ENCODE peak calls at places on chromosomes 4 and X, in nine cellular contexts. O is AG08396; R is MG63; X is stimulated activated naive B cell treated with anti-CD40 and anti-IgM and Interleukin-4, amounts not matched to agents 10 μg/mL and 1 μg/mL and 100 μg/mL, for 72 hours; Y is left colon; H is stimulated activated CD8-positive, alpha-beta memory T cell treated with anti-CD3 and anti-CD28 coated beads, Interleukin-15, amount 100 ng/mL, for 1 hour; T is GM03348; F is thoracic aorta; J is ureter. W is an unnamed sample.

GRCh38 chr4:88478247-88478646 is 21.3 kb downstream of the HERC5 start:
- DNase-seq in T (no peak), Y (no peak), R (no peak), O (no peak), J (no peak), H (no peak), F (no peak), X (no peak), W (no peak)

GRCh38 chrX:29941292-29941691 is 274.1 kb upstream of the MAGEB2 start:
- DNase-seq in H (no peak), Y (no peak), R (no peak), J (no peak), T (no peak), F (no peak), O (no peak), X (no peak), W (no peak)

GRCh38 chr4:20251061-20251795 is 477 bp upstream of the SLIT2 start:
- DNase-seq in R (no peak), Y (no peak), T (no peak), O (no peak), J (no peak), F (no peak), X (no peak), H (no peak), W (peak; percentile 52)

GRCh38 chr4:108878781-108879180 is 115.9 kb upstream of the ETNPPL start:
- DNase-seq in R (no peak), X (no peak), O (no peak), H (no peak), F (no peak), Y (no peak), J (no peak), T (no peak), W (no peak)

GRCh38 chrX:115449742-115450141 is 111.2 kb upstream of the PLS3 start:
- DNase-seq in O (no peak), R (peak; percentile 14), T (no peak), X (no peak), F (no peak), Y (no peak), J (no peak), H (no peak), W (no peak)

GRCh38 chr4:174314770-174315169 is 31.1 kb downstream of the CEP44 start:
- DNase-seq in T (no peak), F (no peak), H (no peak), Y (no peak), X (no peak), J (no peak), R (peak; percentile 8), O (peak; percentile 30), W (peak; percentile 74)

GRCh38 chr4:117227925-117228324 is 142.5 kb upstream of the TRAM1L1 start:
- DNase-seq in Y (no peak), H (no peak), O (no peak), F (no peak), J (no peak), T (no peak), X (no peak), R (no peak), W (no peak)

GRCh38 chrX:18574591-18574990 is 97.3 kb downstream of the RS1 start:
- DNase-seq in R (peak; percentile 52), H (no peak), Y (no peak), J (no peak), X (no peak), O (peak; percentile 38), T (peak; percentile 25), F (no peak), W (peak; percentile 61)

GRCh38 chrX:70508296-70508911 is 63.8 kb downstream of the DLG3 start:
- DNase-seq in H (no peak), O (no peak), J (no peak), F (no peak), Y (no peak), X (no peak), T (no peak), R (peak; percentile 7), W (peak; percentile 24)

GRCh38 chr4:31324814-31325213 is 604.6 kb downstream of the PCDH7 start:
- DNase-seq in T (no peak), J (no peak), R (no peak), O (no peak), X (no peak), H (no peak), Y (no peak), F (no peak), W (no peak)

GRCh38 chrX:22365460-22365859 is 92.7 kb downstream of the CBLL2 start:
- DNase-seq in F (no peak), T (peak; percentile 39), X (no peak), H (no peak), O (peak; percentile 16), Y (no peak), J (no peak), R (peak; percentile 67), W (peak; percentile 85)

GRCh38 chrX:119784747-119785446 is 6.5 kb downstream of the RPL39 start:
- DNase-seq in J (no peak), R (peak; percentile 29), T (peak; percentile 47), X (peak; percentile 15), H (peak; percentile 10), O (peak; percentile 29), F (no peak), Y (peak; percentile 30), W (peak; percentile 35)

GRCh38 chrX:41276661-41277506 is 57.1 kb upstream of the DDX3X start:
- DNase-seq in T (peak; percentile 11), Y (no peak), R (no peak), J (no peak), O (no peak), F (no peak), H (no peak), X (no peak), W (no peak)

GRCh38 chr4:85409251-85409650 is 65.7 kb upstream of the ARHGAP24 start:
- DNase-seq in J (no peak), T (no peak), F (no peak), R (no peak), X (no peak), H (no peak), Y (no peak), O (no peak), W (peak; percentile 57)

GRCh38 chr4:8840816-8841455 is 30.7 kb downstream of the HMX1 start:
- DNase-seq in J (peak; percentile 29), F (no peak), O (no peak), X (no peak), H (no peak), T (no peak), R (no peak), Y (peak; percentile 8), W (no peak)

GRCh38 chr4:4289055-4289454 is 899 bp downstream of the LYAR start:
- DNase-seq in F (no peak), T (no peak), Y (no peak), H (no peak), J (no peak), X (no peak), O (no peak), R (no peak), W (peak; percentile 37)

GRCh38 chrX:137051978-137052640 is 18.3 kb upstream of the GPR101 start:
- DNase-seq in Y (peak; percentile 30), X (peak; percentile 67), H (peak; percentile 58), J (peak; percentile 49), O (peak; percentile 63), T (peak; percentile 79), R (peak; percentile 45), F (no peak), W (peak; percentile 55)

GRCh38 chr4:8336412-8337075 is 67.0 kb downstream of the HTRA3 start:
- DNase-seq in O (no peak), J (no peak), T (no peak), R (peak; percentile 47), X (no peak), F (no peak), Y (no peak), H (no peak), W (peak; percentile 47)

GRCh38 chrX:47539860-47540259 is 21.1 kb upstream of the ARAF start:
- DNase-seq in R (no peak), X (no peak), T (no peak), O (no peak), Y (no peak), H (no peak), F (no peak), J (no peak), W (peak; percentile 9)

GRCh38 chr4:144374065-144374464 is 233.5 kb upstream of the GYPA start:
- DNase-seq in O (no peak), R (no peak), H (no peak), Y (no peak), X (peak; percentile 46), F (no peak), J (no peak), T (no peak), W (no peak)

GRCh38 chr4:66575024-66575696 is 904.9 kb upstream of the EPHA5 start:
- DNase-seq in H (no peak), X (no peak), Y (no peak), O (peak; percentile 22), F (no peak), J (peak; percentile 46), R (peak; percentile 94), T (peak; percentile 25), W (no peak)

GRCh38 chr4:56148428-56148827 is 199.7 kb downstream of the CEP135 start:
- DNase-seq in H (no peak), J (no peak), X (no peak), R (no peak), T (no peak), F (no peak), O (no peak), Y (no peak), W (peak; percentile 37)

GRCh38 chrX:100926453-100926852 is 2.3 kb downstream of the XKRX start:
- DNase-seq in F (no peak), X (no peak), J (no peak), R (no peak), Y (no peak), O (no peak), T (no peak), H (no peak), W (peak; percentile 23)

GRCh38 chr4:99945718-99946345 is 586 bp downstream of the DNAJB14 start:
- DNase-seq in T (peak; percentile 66), J (no peak), H (no peak), R (no peak), F (no peak), X (peak; percentile 25), Y (no peak), O (peak; percentile 47), W (peak; percentile 67)

GRCh38 chrX:155144926-155145325 is 71.3 kb upstream of the VBP1 start:
- DNase-seq in T (no peak), O (no peak), J (no peak), H (no peak), Y (no peak), F (no peak), X (no peak), R (no peak), W (no peak)

GRCh38 chr4:10762541-10762940 is 78.0 kb upstream of the CLNK start:
- DNase-seq in O (peak; percentile 23), Y (no peak), F (no peak), T (peak; percentile 68), X (no peak), J (no peak), H (no peak), R (peak; percentile 90), W (peak; percentile 86)

GRCh38 chr4:110515676-110516075 is 39.7 kb downstream of the ENPEP start:
- DNase-seq in F (no peak), H (no peak), X (no peak), J (no peak), T (no peak), R (no peak), O (no peak), Y (no peak), W (no peak)